ENCODE peak calls at places on chromosome 9, in five cellular contexts. S is HepG2, I is GM12878, H is GM12892, O is SK-N-SH. G is an unnamed sample.

GRCh38 chr9:115672477-115673316 is 480.9 kb upstream of the PAPPA start:
- DNase-seq in S (peak; percentile 1), I (no peak), H (no peak), O (no peak), G (no peak)

GRCh38 chr9:132551556-132551955 is 30.9 kb upstream of the BARHL1 start:
- DNase-seq in S (no peak), I (no peak), H (no peak), O (no peak), G (no peak)

GRCh38 chr9:131645078-131645776 is 94.6 kb downstream of the RAPGEF1 start:
- DNase-seq in S (no peak), I (no peak), H (no peak), O (no peak), G (no peak)

GRCh38 chr9:5851445-5851844 is 18.5 kb upstream of the ERMP1 start:
- DNase-seq in S (no peak), I (peak; percentile 90), H (peak; percentile 34), O (no peak), G (peak; percentile 33)

GRCh38 chr9:21770877-21771560 is 31.4 kb upstream of the MTAP start:
- DNase-seq in S (no peak), I (no peak), H (no peak), O (no peak), G (no peak)

GRCh38 chr9:90775657-90776056 is 26.0 kb upstream of the SYK start:
- DNase-seq in S (no peak), I (no peak), H (no peak), O (no peak), G (no peak)

GRCh38 chr9:23850242-23851023 is 24.4 kb upstream of the ELAVL2 start:
- DNase-seq in S (no peak), I (no peak), H (no peak), O (peak; percentile 53), G (no peak)

GRCh38 chr9:107260437-107261081 is 22.5 kb upstream of the RAD23B start:
- DNase-seq in S (peak; percentile 54), I (peak; percentile 88), H (no peak), O (no peak), G (peak; percentile 30)

GRCh38 chr9:79012561-79012960 is 559.2 kb upstream of the TLE4 start:
- DNase-seq in S (no peak), I (no peak), H (no peak), O (no peak), G (no peak)

GRCh38 chr9:132283863-132284262 is 70.9 kb downstream of the SETX start:
- DNase-seq in S (no peak), I (no peak), H (no peak), O (no peak), G (no peak)

GRCh38 chr9:8924529-8924928 is 1125.0 kb upstream of the DMAC1 start:
- DNase-seq in S (no peak), I (no peak), H (no peak), O (no peak), G (no peak)

GRCh38 chr9:107462691-107463090 is 26.9 kb downstream of the KLF4 start:
- DNase-seq in S (peak; percentile 23), I (no peak), H (no peak), O (no peak), G (no peak)

GRCh38 chr9:104606202-104606601 is 775 bp upstream of the OR13C2 start:
- DNase-seq in S (no peak), I (no peak), H (no peak), O (no peak), G (no peak)

GRCh38 chr9:121294181-121294743 is 26.3 kb downstream of the GSN start:
- DNase-seq in S (no peak), I (no peak), H (no peak), O (no peak), G (no peak)

GRCh38 chr9:113963017-113963620 is 87.0 kb downstream of the ZNF618 start:
- DNase-seq in S (peak; percentile 28), I (no peak), H (peak; percentile 23), O (peak; percentile 48), G (peak; percentile 49)

GRCh38 chr9:110590816-110591215 is 11.3 kb upstream of the SVEP1 start:
- DNase-seq in S (no peak), I (no peak), H (no peak), O (no peak), G (no peak)

GRCh38 chr9:107711528-107711927 is 222.0 kb upstream of the KLF4 start:
- DNase-seq in S (no peak), I (no peak), H (no peak), O (peak; percentile 25), G (no peak)

GRCh38 chr9:82201186-82201585 is 212.6 kb downstream of the SPATA31D1 start:
- DNase-seq in S (no peak), I (no peak), H (no peak), O (no peak), G (no peak)

GRCh38 chr9:75932026-75932425 is 41.6 kb downstream of the PCSK5 start:
- DNase-seq in S (no peak), I (no peak), H (no peak), O (no peak), G (no peak)

GRCh38 chr9:12640021-12640587 is 53.1 kb upstream of the TYRP1 start:
- DNase-seq in S (peak; percentile 27), I (no peak), H (no peak), O (peak; percentile 5), G (no peak)

GRCh38 chr9:93064392-93065124 is 6.1 kb downstream of the SUSD3 start:
- DNase-seq in S (no peak), I (peak; percentile 94), H (peak; percentile 88), O (no peak), G (peak; percentile 86)
- TF ChIP-seq TAF1 in S (no peak), I (peak; percentile 76), H (peak; percentile 20), O (no peak), G (no peak)

DNA sequence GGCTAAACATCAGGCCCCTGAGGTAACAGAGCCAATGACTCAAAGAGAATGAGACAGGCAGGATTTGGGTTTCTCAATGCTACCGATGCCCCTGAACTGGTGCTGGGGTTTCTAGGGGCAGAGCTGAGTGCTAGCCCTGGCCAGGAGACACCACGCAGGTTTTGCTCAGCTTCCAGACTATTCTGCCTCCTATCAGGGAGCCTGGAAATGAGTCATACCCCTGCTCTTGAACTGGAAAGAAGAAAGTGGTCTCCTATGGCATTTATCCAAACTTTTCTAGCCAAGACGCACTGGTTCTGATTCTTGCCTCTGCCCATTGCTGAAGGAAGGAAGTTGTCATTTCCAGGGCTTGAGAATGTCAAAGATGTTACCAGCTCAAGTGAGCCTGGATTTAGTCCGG is 562.0 kb downstream of the CDK5RAP2 start:
- DNase-seq in S (no peak), I (no peak), H (no peak), O (no peak), G (no peak)
- TF ChIP-seq TAF1 in S (no peak), I (no peak), H (no peak), O (no peak), G (no peak)

GRCh38 chr9:84349706-84350105 is 9.1 kb upstream of the SLC28A3 start:
- DNase-seq in S (no peak), I (no peak), H (no peak), O (no peak), G (no peak)
- TF ChIP-seq TAF1 in S (no peak), I (no peak), H (no peak), O (no peak), G (no peak)

GRCh38 chr9:4050686-4051315 is 249.1 kb downstream of the GLIS3 start:
- DNase-seq in S (no peak), I (no peak), H (no peak), O (no peak), G (no peak)

GRCh38 chr9:4042966-4043365 is 256.9 kb downstream of the GLIS3 start:
- DNase-seq in S (no peak), I (no peak), H (no peak), O (no peak), G (no peak)

GRCh38 chr9:4045556-4045955 is 254.3 kb downstream of the GLIS3 start:
- DNase-seq in S (no peak), I (no peak), H (no peak), O (no peak), G (no peak)

GRCh38 chr9:4048441-4048840 is 251.4 kb downstream of the GLIS3 start:
- DNase-seq in S (no peak), I (no peak), H (no peak), O (no peak), G (no peak)
- TF ChIP-seq TAF1 in S (no peak), I (no peak), H (no peak), O (no peak), G (no peak)

GRCh38 chr9:95890594-95890993 is 15.1 kb downstream of the ERCC6L2 start:
- DNase-seq in S (no peak), I (no peak), H (no peak), O (no peak), G (no peak)
- TF ChIP-seq TAF1 in S (no peak), I (no peak), H (no peak), O (no peak), G (no peak)

GRCh38 chr9:15211160-15211993 is 95.6 kb downstream of the TTC39B start:
- DNase-seq in S (peak; percentile 70), I (peak; percentile 30), H (peak; percentile 5), O (peak; percentile 57), G (peak; percentile 22)
- TF ChIP-seq TAF1 in S (no peak), I (no peak), H (no peak), O (no peak), G (no peak)

DNA sequence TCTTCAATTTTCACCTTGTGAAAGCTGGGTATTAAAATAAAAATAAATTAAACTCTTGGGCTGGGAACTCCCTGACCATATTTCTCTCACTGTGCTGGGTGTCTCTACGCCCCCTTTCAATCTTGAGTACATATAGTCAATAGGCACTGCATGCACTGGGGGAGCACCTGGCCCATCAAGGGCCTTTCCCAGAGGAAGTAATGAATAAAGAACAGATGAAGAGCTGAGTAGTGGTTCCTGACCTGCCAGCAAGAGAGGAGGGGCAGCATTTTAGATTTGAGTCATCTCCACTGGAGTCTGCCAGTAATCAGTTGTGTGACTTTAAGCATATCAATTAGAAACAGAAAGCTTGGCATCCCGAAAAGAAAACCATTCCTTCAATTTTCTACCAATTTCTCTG is 6.2 kb downstream of the MAPKAP1 start:
- DNase-seq in S (no peak), I (peak; percentile 84), H (peak; percentile 44), O (no peak), G (peak; percentile 32)
- TF ChIP-seq TAF1 in S (no peak), I (no peak), H (no peak), O (no peak), G (peak; percentile 14)